ENCODE peak calls at places on chromosomes 2 and 18, in six cellular contexts. X, U, L, F, V and Z are unnamed samples.
A peak's percentile ranks its signal among the peaks of the same experiment; 100 is the strongest.

GRCh38 chr2:186919272-186919671 is 70.3 kb upstream of the ZSWIM2 start:
- DNase-seq in L (no peak), V (no peak), F (no peak), U (peak; percentile 82), X (peak; percentile 95), Z (no peak)

GRCh38 chr2:236177967-236178909 is 10.1 kb upstream of the GBX2 start:
- DNase-seq in L (peak; percentile 72), U (peak; percentile 30), F (peak; percentile 85), V (no peak), X (peak; percentile 55), Z (peak; percentile 84)

GRCh38 chr2:201151127-201152074 is 31.5 kb upstream of the CASP10 start:
- DNase-seq in X (peak; percentile 92), V (no peak), U (peak; percentile 93), F (no peak), L (no peak), Z (peak; percentile 35)

GRCh38 chr2:232372231-232373208 is 6.0 kb upstream of the ALPP start:
- DNase-seq in L (no peak), X (peak; percentile 62), V (no peak), F (no peak), U (peak; percentile 52), Z (no peak)

GRCh38 chr2:91477731-91478672 is 2786.5 kb downstream of the RPIA start:
- DNase-seq in L (peak; percentile 57), X (peak; percentile 27), V (no peak), F (peak; percentile 27), U (no peak), Z (peak; percentile 51)

GRCh38 chr18:36378194-36378593 is 80.7 kb downstream of the FHOD3 start:
- DNase-seq in X (no peak), F (no peak), U (no peak), L (no peak), V (no peak), Z (peak; percentile 15)

GRCh38 chr2:121253021-121253673 is 31.9 kb downstream of the TFCP2L1 start:
- DNase-seq in U (no peak), L (no peak), V (no peak), F (no peak), X (no peak), Z (no peak)

GRCh38 chr2:240201861-240202260 is 61.4 kb upstream of the OTOS start:
- DNase-seq in V (no peak), F (no peak), X (no peak), L (no peak), U (no peak), Z (no peak)

GRCh38 chr2:127580167-127581049 is 44.9 kb downstream of the MYO7B start:
- DNase-seq in F (no peak), V (no peak), X (no peak), L (no peak), U (no peak), Z (no peak)

GRCh38 chr2:128306931-128307460 is 11.7 kb downstream of the HS6ST1 start:
- DNase-seq in L (no peak), F (peak; percentile 22), U (no peak), X (no peak), V (no peak), Z (no peak)

GRCh38 chr2:134926231-134926931 is 7.8 kb downstream of the CCNT2 start:
- DNase-seq in L (no peak), U (peak; percentile 20), V (no peak), X (peak; percentile 79), F (no peak), Z (peak; percentile 28)

GRCh38 chr2:235860846-235861245 is 307.3 kb downstream of the GBX2 start:
- DNase-seq in X (no peak), U (peak; percentile 10), L (no peak), V (no peak), F (no peak), Z (no peak)

GRCh38 chr18:58364867-58365533 is 263.9 kb downstream of the ALPK2 start:
- DNase-seq in X (peak; percentile 25), U (peak; percentile 68), V (no peak), L (no peak), F (no peak), Z (peak; percentile 29)

GRCh38 chr18:10140928-10141327 is 227.1 kb downstream of the VAPA start:
- DNase-seq in X (peak; percentile 84), V (no peak), F (no peak), U (peak; percentile 52), L (no peak), Z (no peak)

GRCh38 chr2:237141556-237141955 is 55.9 kb downstream of the COPS8 start:
- DNase-seq in U (peak; percentile 92), X (peak; percentile 48), V (no peak), F (no peak), L (no peak), Z (no peak)

GRCh38 chr18:23718243-23718720 is 29.0 kb downstream of the LAMA3 start:
- DNase-seq in X (peak; percentile 67), V (no peak), U (peak; percentile 79), L (no peak), F (no peak), Z (no peak)

GRCh38 chr2:65366595-65367125 is 65.7 kb downstream of the SPRED2 start:
- DNase-seq in X (peak; percentile 97), U (peak; percentile 98), V (no peak), F (no peak), L (no peak), Z (peak; percentile 73)

GRCh38 chr2:114011709-114012108 is 121.8 kb downstream of the ACTR3 start:
- DNase-seq in V (no peak), X (no peak), F (no peak), U (no peak), L (no peak), Z (no peak)

GRCh38 chr2:114009125-114009923 is 119.4 kb downstream of the ACTR3 start:
- DNase-seq in U (no peak), X (no peak), F (no peak), L (no peak), V (no peak), Z (no peak)

GRCh38 chr2:114010001-114010400 is 120.1 kb downstream of the ACTR3 start:
- DNase-seq in L (no peak), X (no peak), V (no peak), F (no peak), U (peak; percentile 50), Z (no peak)

GRCh38 chr2:114006460-114006859 is 116.6 kb downstream of the ACTR3 start:
- DNase-seq in U (no peak), L (no peak), F (no peak), V (no peak), X (no peak), Z (no peak)

DNA sequence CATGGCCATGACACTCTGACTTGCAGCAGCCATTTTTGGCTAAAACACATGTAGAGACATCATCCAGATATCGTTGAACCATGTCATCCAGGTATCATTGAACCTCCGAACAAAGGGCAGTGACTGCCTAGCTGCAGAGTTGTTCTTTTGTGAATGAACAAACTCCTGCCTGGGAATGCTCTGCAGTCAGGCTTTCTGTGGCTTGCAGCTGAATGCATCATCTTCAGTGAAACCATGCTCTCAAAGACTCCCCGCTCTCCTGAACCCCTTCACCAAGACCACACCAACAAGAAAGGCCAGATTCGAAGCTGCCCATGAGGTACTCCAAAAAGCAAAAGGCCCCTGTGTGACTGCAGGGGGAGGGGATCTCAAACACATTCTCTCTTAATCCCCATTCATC is 118.8 kb downstream of the ACTR3 start:
- DNase-seq in F (no peak), U (no peak), V (no peak), L (no peak), X (no peak), Z (no peak)
- H3K27ac ChIP-seq in F (no peak overlapping the region), U (no peak overlapping the region), V (no peak overlapping the region), L (no peak overlapping the region), X (no peak overlapping the region), Z (no peak overlapping the region)

GRCh38 chr2:149630445-149630844 is 42.9 kb upstream of the MMADHC start:
- DNase-seq in X (no peak), U (no peak), L (no peak), V (no peak), F (no peak), Z (no peak)

GRCh38 chr2:149627402-149627801 is 39.8 kb upstream of the MMADHC start:
- DNase-seq in L (no peak), U (no peak), V (no peak), X (no peak), F (no peak), Z (no peak)

GRCh38 chr2:149634103-149634502 is 46.5 kb upstream of the MMADHC start:
- DNase-seq in L (no peak), X (no peak), F (no peak), U (no peak), V (no peak), Z (no peak)

DNA sequence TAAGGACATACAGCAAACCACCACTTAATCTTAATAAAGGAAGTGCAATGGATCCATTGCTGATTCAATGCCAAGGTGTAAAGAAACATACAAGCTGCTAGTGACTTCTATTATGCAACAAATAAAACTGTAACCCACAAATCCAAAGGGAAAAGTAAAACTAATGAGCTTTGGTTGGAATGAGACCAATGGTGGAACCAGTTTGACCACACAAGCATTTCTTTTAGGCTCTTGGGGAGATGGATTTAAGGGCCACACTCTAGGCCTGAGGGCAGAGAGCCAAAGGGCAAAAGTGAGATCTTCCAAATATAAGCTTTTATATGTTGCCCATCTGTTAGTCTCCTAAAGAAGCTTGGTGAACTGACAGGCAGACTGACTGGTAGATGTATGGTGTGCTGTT is 41.4 kb upstream of the MMADHC start:
- DNase-seq in V (no peak), X (no peak), F (no peak), L (no peak), U (no peak), Z (no peak)
- H2BK15ac ChIP-seq in V (no peak overlapping the region), X (no peak overlapping the region), F (no peak overlapping the region), L (no peak overlapping the region), U (no peak overlapping the region), Z (no peak overlapping the region)

DNA sequence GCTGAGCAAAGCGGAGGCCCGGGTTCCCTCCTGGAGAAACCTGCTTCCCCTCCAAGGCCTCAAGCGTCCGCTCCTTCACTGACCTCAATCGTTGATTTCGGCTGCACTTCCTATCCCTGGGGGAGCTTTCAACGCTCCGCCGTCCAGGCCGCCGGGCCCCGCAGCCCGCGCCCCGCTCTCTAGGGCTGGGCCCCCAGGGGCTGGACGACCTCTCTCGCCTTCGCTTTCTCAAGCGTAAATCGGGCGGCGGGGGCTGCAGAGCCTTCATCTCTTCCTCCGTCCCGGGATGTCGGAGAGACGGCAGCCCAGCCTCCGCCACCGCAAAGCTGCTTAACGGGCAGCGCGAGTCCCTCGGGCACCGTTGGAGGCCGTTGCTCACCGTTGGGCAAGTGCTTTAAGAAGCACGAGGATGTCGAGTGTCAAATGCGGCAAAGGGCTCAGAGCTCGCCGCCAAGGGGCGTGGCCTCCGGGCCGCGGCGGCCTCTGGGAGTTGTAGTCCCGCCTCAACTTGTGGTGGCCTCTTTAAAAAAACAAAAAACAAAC is 8.5 kb downstream of the HES6 start:
- DNase-seq in L (peak; percentile 64), U (peak; percentile 44), V (no peak), X (peak; percentile 81), F (peak; percentile 83), Z (peak; percentile 83)
- H3K27ac ChIP-seq in L (no peak overlapping the region), U (no peak overlapping the region), V (no peak overlapping the region), X (no peak overlapping the region), F (no peak overlapping the region), Z (no peak overlapping the region)

DNA sequence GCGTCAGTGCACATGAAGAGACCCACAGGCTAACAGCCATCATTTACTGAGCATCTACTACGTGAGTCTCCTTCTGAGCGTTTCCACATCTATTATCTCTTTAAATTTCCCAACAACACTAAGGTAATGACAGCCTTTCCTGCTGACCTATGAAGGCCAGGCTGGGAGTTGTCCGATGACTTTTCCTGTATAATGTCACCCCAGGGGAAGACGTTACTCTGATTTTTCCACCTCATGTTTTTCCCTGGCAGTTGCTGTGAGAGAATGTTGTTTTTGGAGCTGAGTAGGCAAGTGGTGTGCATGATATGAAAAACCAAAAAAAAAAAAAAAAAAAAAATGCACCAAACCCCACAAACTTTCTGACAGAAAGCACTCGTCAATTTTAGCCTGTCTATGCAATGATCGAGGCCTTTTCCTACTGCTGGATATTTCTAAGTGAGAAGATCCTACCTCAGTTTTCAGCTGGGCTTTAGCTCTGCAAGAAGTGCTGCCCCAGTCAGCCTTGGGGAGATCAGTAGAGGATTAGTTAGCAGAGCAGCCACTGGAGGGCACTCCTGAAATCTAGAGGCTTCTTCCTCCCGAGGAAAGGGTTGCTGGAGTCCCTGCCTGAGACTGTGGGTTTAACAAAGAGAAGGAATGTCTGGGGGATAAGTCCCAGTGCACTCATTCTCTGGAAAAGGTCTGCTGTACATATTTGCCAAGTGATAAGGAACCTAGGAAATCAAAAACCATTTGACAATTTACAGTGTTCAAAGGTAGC is 207.5 kb downstream of the SLC8A1 start:
- DNase-seq in X (peak; percentile 64), F (peak; percentile 80), V (peak; percentile 27), L (peak; percentile 51), U (peak; percentile 75), Z (peak; percentile 83)
- H2BK15ac ChIP-seq in X (no peak overlapping the region), F (no peak overlapping the region), V (no peak overlapping the region), L (no peak overlapping the region), U (peak overlapping the region; percentile 61), Z (no peak overlapping the region)